ENCODE peak calls at places on chromosomes 4 and X, in ten cellular contexts. One of them, this sample, is unnamed.

GRCh38 chr4:132593717-132594400 is 555.2 kb upstream of the PCDH10 start:
- DNase-seq in testis: no peak
- DNase-seq in IMR-90: no peak
- DNase-seq in HTR-8/SVneo: no peak
- DNase-seq in activated naive CD4-positive, alpha-beta T cell: no peak
- DNase-seq in astrocyte: peak
- DNase-seq in Right ventricle myocardium inferior: no peak
- DNase-seq in ACHN: no peak
- DNase-seq in cardiac fibroblast: peak
- DNase-seq in activated T-helper 2 cell treated with anti-CD3 and anti-CD28 coated beads, Interferon-gamma antibody, Interleukin-2, Interleukin-4, amounts not matched to agents 10 μg/mL and 5 μg/mL and 100 μg/mL, durations not matched to agents 14 hours and 24 hours and 36 hours: no peak
- DNase-seq in this sample: no peak

GRCh38 chrX:126655061-126655460 is 102.4 kb upstream of the DCAF12L1 start:
- DNase-seq in HTR-8/SVneo: no peak
- DNase-seq in ACHN: no peak
- DNase-seq in activated T-helper 2 cell treated with anti-CD3 and anti-CD28 coated beads, Interferon-gamma antibody, Interleukin-2, Interleukin-4, amounts not matched to agents 10 μg/mL and 5 μg/mL and 100 μg/mL, durations not matched to agents 14 hours and 24 hours and 36 hours: no peak
- DNase-seq in Right ventricle myocardium inferior: no peak
- DNase-seq in astrocyte: no peak
- DNase-seq in testis: no peak
- DNase-seq in IMR-90: no peak
- DNase-seq in cardiac fibroblast: no peak
- DNase-seq in activated naive CD4-positive, alpha-beta T cell: no peak
- DNase-seq in this sample: no peak

GRCh38 chrX:110723844-110724243 is 71.8 kb downstream of the CHRDL1 start:
- DNase-seq in astrocyte: no peak
- DNase-seq in activated naive CD4-positive, alpha-beta T cell: no peak
- DNase-seq in cardiac fibroblast: no peak
- DNase-seq in activated T-helper 2 cell treated with anti-CD3 and anti-CD28 coated beads, Interferon-gamma antibody, Interleukin-2, Interleukin-4, amounts not matched to agents 10 μg/mL and 5 μg/mL and 100 μg/mL, durations not matched to agents 14 hours and 24 hours and 36 hours: no peak
- DNase-seq in Right ventricle myocardium inferior: no peak
- DNase-seq in HTR-8/SVneo: no peak
- DNase-seq in testis: no peak
- DNase-seq in ACHN: no peak
- DNase-seq in IMR-90: no peak
- DNase-seq in this sample: no peak

GRCh38 chr4:117137143-117137542 is 51.8 kb upstream of the TRAM1L1 start:
- DNase-seq in activated naive CD4-positive, alpha-beta T cell: no peak
- DNase-seq in astrocyte: peak
- DNase-seq in ACHN: peak
- DNase-seq in Right ventricle myocardium inferior: no peak
- DNase-seq in HTR-8/SVneo: no peak
- DNase-seq in testis: no peak
- DNase-seq in IMR-90: peak
- DNase-seq in cardiac fibroblast: peak
- DNase-seq in activated T-helper 2 cell treated with anti-CD3 and anti-CD28 coated beads, Interferon-gamma antibody, Interleukin-2, Interleukin-4, amounts not matched to agents 10 μg/mL and 5 μg/mL and 100 μg/mL, durations not matched to agents 14 hours and 24 hours and 36 hours: no peak
- DNase-seq in this sample: no peak

GRCh38 chr4:187993827-187994226 is 1.7 kb upstream of the ZFP42 start:
- DNase-seq in ACHN: peak
- DNase-seq in activated naive CD4-positive, alpha-beta T cell: no peak
- DNase-seq in HTR-8/SVneo: peak
- DNase-seq in IMR-90: peak
- DNase-seq in Right ventricle myocardium inferior: no peak
- DNase-seq in cardiac fibroblast: peak
- DNase-seq in testis: peak
- DNase-seq in activated T-helper 2 cell treated with anti-CD3 and anti-CD28 coated beads, Interferon-gamma antibody, Interleukin-2, Interleukin-4, amounts not matched to agents 10 μg/mL and 5 μg/mL and 100 μg/mL, durations not matched to agents 14 hours and 24 hours and 36 hours: no peak
- DNase-seq in astrocyte: no peak
- DNase-seq in this sample: no peak

GRCh38 chrX:140817943-140818342 is 108.4 kb downstream of the LINC00632 start:
- DNase-seq in IMR-90: peak
- DNase-seq in HTR-8/SVneo: no peak
- DNase-seq in Right ventricle myocardium inferior: no peak
- DNase-seq in activated naive CD4-positive, alpha-beta T cell: no peak
- DNase-seq in testis: no peak
- DNase-seq in astrocyte: peak
- DNase-seq in cardiac fibroblast: peak
- DNase-seq in ACHN: peak
- DNase-seq in activated T-helper 2 cell treated with anti-CD3 and anti-CD28 coated beads, Interferon-gamma antibody, Interleukin-2, Interleukin-4, amounts not matched to agents 10 μg/mL and 5 μg/mL and 100 μg/mL, durations not matched to agents 14 hours and 24 hours and 36 hours: no peak
- DNase-seq in this sample: peak

GRCh38 chr4:7861440-7861881 is 78.2 kb downstream of the AFAP1 start:
- DNase-seq in IMR-90: peak
- DNase-seq in activated naive CD4-positive, alpha-beta T cell: no peak
- DNase-seq in cardiac fibroblast: peak
- DNase-seq in HTR-8/SVneo: peak
- DNase-seq in astrocyte: peak
- DNase-seq in ACHN: peak
- DNase-seq in Right ventricle myocardium inferior: no peak
- DNase-seq in activated T-helper 2 cell treated with anti-CD3 and anti-CD28 coated beads, Interferon-gamma antibody, Interleukin-2, Interleukin-4, amounts not matched to agents 10 μg/mL and 5 μg/mL and 100 μg/mL, durations not matched to agents 14 hours and 24 hours and 36 hours: no peak
- DNase-seq in testis: no peak
- DNase-seq in this sample: peak

GRCh38 chr4:139331185-139331584 is 28.9 kb upstream of the NDUFC1 start:
- DNase-seq in Right ventricle myocardium inferior: no peak
- DNase-seq in activated naive CD4-positive, alpha-beta T cell: no peak
- DNase-seq in IMR-90: no peak
- DNase-seq in cardiac fibroblast: peak
- DNase-seq in testis: no peak
- DNase-seq in astrocyte: peak
- DNase-seq in ACHN: no peak
- DNase-seq in HTR-8/SVneo: no peak
- DNase-seq in activated T-helper 2 cell treated with anti-CD3 and anti-CD28 coated beads, Interferon-gamma antibody, Interleukin-2, Interleukin-4, amounts not matched to agents 10 μg/mL and 5 μg/mL and 100 μg/mL, durations not matched to agents 14 hours and 24 hours and 36 hours: no peak
- DNase-seq in this sample: no peak

GRCh38 chr4:120703908-120704307 is 218.6 kb downstream of the PRDM5 start:
- DNase-seq in testis: no peak
- DNase-seq in HTR-8/SVneo: no peak
- DNase-seq in astrocyte: no peak
- DNase-seq in Right ventricle myocardium inferior: no peak
- DNase-seq in ACHN: no peak
- DNase-seq in activated T-helper 2 cell treated with anti-CD3 and anti-CD28 coated beads, Interferon-gamma antibody, Interleukin-2, Interleukin-4, amounts not matched to agents 10 μg/mL and 5 μg/mL and 100 μg/mL, durations not matched to agents 14 hours and 24 hours and 36 hours: no peak
- DNase-seq in IMR-90: no peak
- DNase-seq in cardiac fibroblast: peak
- DNase-seq in activated naive CD4-positive, alpha-beta T cell: no peak
- DNase-seq in this sample: no peak

GRCh38 chrX:129565046-129565649 is 25.1 kb downstream of the OCRL start:
- DNase-seq in ACHN: no peak
- DNase-seq in IMR-90: peak
- DNase-seq in astrocyte: no peak
- DNase-seq in testis: peak
- DNase-seq in activated T-helper 2 cell treated with anti-CD3 and anti-CD28 coated beads, Interferon-gamma antibody, Interleukin-2, Interleukin-4, amounts not matched to agents 10 μg/mL and 5 μg/mL and 100 μg/mL, durations not matched to agents 14 hours and 24 hours and 36 hours: no peak
- DNase-seq in HTR-8/SVneo: no peak
- DNase-seq in activated naive CD4-positive, alpha-beta T cell: no peak
- DNase-seq in Right ventricle myocardium inferior: no peak
- DNase-seq in cardiac fibroblast: no peak
- DNase-seq in this sample: no peak

GRCh38 chr4:83664741-83665140 is 128.8 kb downstream of the GPAT3 start:
- DNase-seq in cardiac fibroblast: no peak
- DNase-seq in activated naive CD4-positive, alpha-beta T cell: no peak
- DNase-seq in astrocyte: no peak
- DNase-seq in ACHN: no peak
- DNase-seq in activated T-helper 2 cell treated with anti-CD3 and anti-CD28 coated beads, Interferon-gamma antibody, Interleukin-2, Interleukin-4, amounts not matched to agents 10 μg/mL and 5 μg/mL and 100 μg/mL, durations not matched to agents 14 hours and 24 hours and 36 hours: no peak
- DNase-seq in Right ventricle myocardium inferior: no peak
- DNase-seq in testis: no peak
- DNase-seq in HTR-8/SVneo: no peak
- DNase-seq in IMR-90: no peak
- DNase-seq in this sample: no peak

GRCh38 chrX:135923353-135923752 is 29.8 kb downstream of the SAGE1 start:
- DNase-seq in activated naive CD4-positive, alpha-beta T cell: no peak
- DNase-seq in activated T-helper 2 cell treated with anti-CD3 and anti-CD28 coated beads, Interferon-gamma antibody, Interleukin-2, Interleukin-4, amounts not matched to agents 10 μg/mL and 5 μg/mL and 100 μg/mL, durations not matched to agents 14 hours and 24 hours and 36 hours: no peak
- DNase-seq in Right ventricle myocardium inferior: no peak
- DNase-seq in cardiac fibroblast: peak
- DNase-seq in testis: no peak
- DNase-seq in IMR-90: no peak
- DNase-seq in HTR-8/SVneo: no peak
- DNase-seq in astrocyte: no peak
- DNase-seq in ACHN: no peak
- DNase-seq in this sample: no peak

GRCh38 chr4:38656111-38656510 is 7.9 kb upstream of the KLF3 start:
- DNase-seq in activated T-helper 2 cell treated with anti-CD3 and anti-CD28 coated beads, Interferon-gamma antibody, Interleukin-2, Interleukin-4, amounts not matched to agents 10 μg/mL and 5 μg/mL and 100 μg/mL, durations not matched to agents 14 hours and 24 hours and 36 hours: no peak
- DNase-seq in activated naive CD4-positive, alpha-beta T cell: no peak
- DNase-seq in IMR-90: no peak
- DNase-seq in HTR-8/SVneo: no peak
- DNase-seq in ACHN: no peak
- DNase-seq in astrocyte: no peak
- DNase-seq in cardiac fibroblast: no peak
- DNase-seq in testis: no peak
- DNase-seq in Right ventricle myocardium inferior: no peak
- DNase-seq in this sample: no peak

GRCh38 chrX:57951666-57952319 is 41.5 kb upstream of the ZXDA start:
- DNase-seq in ACHN: no peak
- DNase-seq in activated naive CD4-positive, alpha-beta T cell: no peak
- DNase-seq in astrocyte: no peak
- DNase-seq in testis: no peak
- DNase-seq in HTR-8/SVneo: no peak
- DNase-seq in activated T-helper 2 cell treated with anti-CD3 and anti-CD28 coated beads, Interferon-gamma antibody, Interleukin-2, Interleukin-4, amounts not matched to agents 10 μg/mL and 5 μg/mL and 100 μg/mL, durations not matched to agents 14 hours and 24 hours and 36 hours: no peak
- DNase-seq in cardiac fibroblast: peak
- DNase-seq in IMR-90: no peak
- DNase-seq in Right ventricle myocardium inferior: no peak
- DNase-seq in this sample: peak

GRCh38 chr4:151104621-151105020 is 5.2 kb downstream of the RPS3A start:
- DNase-seq in activated T-helper 2 cell treated with anti-CD3 and anti-CD28 coated beads, Interferon-gamma antibody, Interleukin-2, Interleukin-4, amounts not matched to agents 10 μg/mL and 5 μg/mL and 100 μg/mL, durations not matched to agents 14 hours and 24 hours and 36 hours: no peak
- DNase-seq in IMR-90: no peak
- DNase-seq in testis: no peak
- DNase-seq in Right ventricle myocardium inferior: no peak
- DNase-seq in activated naive CD4-positive, alpha-beta T cell: no peak
- DNase-seq in HTR-8/SVneo: no peak
- DNase-seq in ACHN: no peak
- DNase-seq in cardiac fibroblast: no peak
- DNase-seq in astrocyte: no peak
- DNase-seq in this sample: no peak

GRCh38 chr4:3361896-3362295 is 69.1 kb downstream of the RGS12 start:
- DNase-seq in Right ventricle myocardium inferior: no peak
- DNase-seq in IMR-90: no peak
- DNase-seq in activated naive CD4-positive, alpha-beta T cell: no peak
- DNase-seq in astrocyte: no peak
- DNase-seq in ACHN: no peak
- DNase-seq in activated T-helper 2 cell treated with anti-CD3 and anti-CD28 coated beads, Interferon-gamma antibody, Interleukin-2, Interleukin-4, amounts not matched to agents 10 μg/mL and 5 μg/mL and 100 μg/mL, durations not matched to agents 14 hours and 24 hours and 36 hours: no peak
- DNase-seq in testis: no peak
- DNase-seq in HTR-8/SVneo: no peak
- DNase-seq in cardiac fibroblast: no peak
- DNase-seq in this sample: no peak

GRCh38 chr4:1234811-1235292 is 14.1 kb downstream of the CTBP1 start:
- DNase-seq in HTR-8/SVneo: no peak
- DNase-seq in activated T-helper 2 cell treated with anti-CD3 and anti-CD28 coated beads, Interferon-gamma antibody, Interleukin-2, Interleukin-4, amounts not matched to agents 10 μg/mL and 5 μg/mL and 100 μg/mL, durations not matched to agents 14 hours and 24 hours and 36 hours: no peak
- DNase-seq in astrocyte: no peak
- DNase-seq in Right ventricle myocardium inferior: peak
- DNase-seq in ACHN: no peak
- DNase-seq in IMR-90: no peak
- DNase-seq in activated naive CD4-positive, alpha-beta T cell: no peak
- DNase-seq in cardiac fibroblast: no peak
- DNase-seq in testis: no peak
- DNase-seq in this sample: no peak

GRCh38 chrX:104854188-104854587 is 288.2 kb downstream of the IL1RAPL2 start:
- DNase-seq in IMR-90: no peak
- DNase-seq in HTR-8/SVneo: no peak
- DNase-seq in Right ventricle myocardium inferior: no peak
- DNase-seq in cardiac fibroblast: no peak
- DNase-seq in activated T-helper 2 cell treated with anti-CD3 and anti-CD28 coated beads, Interferon-gamma antibody, Interleukin-2, Interleukin-4, amounts not matched to agents 10 μg/mL and 5 μg/mL and 100 μg/mL, durations not matched to agents 14 hours and 24 hours and 36 hours: no peak
- DNase-seq in astrocyte: peak
- DNase-seq in testis: no peak
- DNase-seq in activated naive CD4-positive, alpha-beta T cell: no peak
- DNase-seq in ACHN: no peak
- DNase-seq in this sample: no peak

GRCh38 chr4:24330198-24330972 is 254.0 kb downstream of the DHX15 start:
- DNase-seq in HTR-8/SVneo: no peak
- DNase-seq in testis: no peak
- DNase-seq in IMR-90: no peak
- DNase-seq in Right ventricle myocardium inferior: no peak
- DNase-seq in cardiac fibroblast: peak
- DNase-seq in activated T-helper 2 cell treated with anti-CD3 and anti-CD28 coated beads, Interferon-gamma antibody, Interleukin-2, Interleukin-4, amounts not matched to agents 10 μg/mL and 5 μg/mL and 100 μg/mL, durations not matched to agents 14 hours and 24 hours and 36 hours: no peak
- DNase-seq in activated naive CD4-positive, alpha-beta T cell: no peak
- DNase-seq in ACHN: no peak
- DNase-seq in astrocyte: peak
- DNase-seq in this sample: no peak

This sample was measured in pulmonary artery endothelial cell.